ENCODE peak calls at places on chromosomes 2 and 18, in nine cellular contexts. D, Z, X, I, O, B, Q, W and C are unnamed samples.

GRCh38 chr2:110688594-110689091 is 10.8 kb upstream of the BUB1 start:
- DNase-seq in D (no peak), Z (peak; percentile 82), I (no peak), B (no peak), O (no peak), X (peak; percentile 52), W (no peak), Q (no peak), C (no peak)

GRCh38 chr2:186903183-186903582 is 54.2 kb upstream of the ZSWIM2 start:
- DNase-seq in B (no peak), Q (no peak), W (no peak), I (no peak), Z (peak; percentile 18), X (no peak), D (no peak), O (no peak), C (no peak)

GRCh38 chr18:39938678-39939077 is 2016.4 kb upstream of the PIK3C3 start:
- DNase-seq in Z (no peak), X (no peak), O (no peak), Q (no peak), B (no peak), D (no peak), I (no peak), W (no peak), C (no peak)

GRCh38 chr2:205892141-205893064 is 193.6 kb downstream of the INO80D start:
- DNase-seq in X (peak; percentile 34), W (peak; percentile 5), O (peak; percentile 51), D (no peak), I (no peak), Q (no peak), Z (no peak), B (no peak), C (no peak)

GRCh38 chr18:49018553-49018943 is 67.8 kb upstream of the SMAD7 start:
- DNase-seq in Q (no peak), X (no peak), I (no peak), O (no peak), D (no peak), W (no peak), B (no peak), Z (no peak), C (no peak)

GRCh38 chr2:19838616-19839015 is 63.2 kb downstream of the TTC32 start:
- DNase-seq in O (no peak), W (no peak), I (no peak), B (no peak), X (no peak), Q (no peak), Z (no peak), D (no peak), C (no peak)

GRCh38 chr2:240985881-240986786 is 12.3 kb upstream of the SNED1 start:
- DNase-seq in X (no peak), Q (no peak), B (no peak), Z (no peak), W (no peak), O (no peak), I (no peak), D (no peak), C (no peak)

GRCh38 chr18:23871410-23871809 is 143.1 kb upstream of the TTC39C start:
- DNase-seq in D (peak; percentile 51), Z (peak; percentile 62), O (no peak), X (peak; percentile 59), I (peak; percentile 81), B (no peak), W (no peak), Q (peak; percentile 66), C (no peak)

GRCh38 chr18:48832961-48833700 is 117.6 kb downstream of the SMAD7 start:
- DNase-seq in Z (peak; percentile 96), Q (peak; percentile 87), W (no peak), I (peak; percentile 15), O (no peak), X (peak; percentile 34), B (no peak), D (peak; percentile 65), C (no peak)